ENCODE peak calls at places on chromosome X, in ten cellular contexts. O is frontal cortex, Y is progenitor cell of endocrine pancreas, X is NCI-H2107, K is dorsolateral prefrontal cortex, F is PC-3, U is RCC 7860, D is posterior vena cava, G is Right ventricle myocardium superior, R is left lung. C is an unnamed sample.

GRCh38 chrX:56763556-56764152 is 34.6 kb downstream of the NBDY start:
- DNase-seq in O (peak; percentile 52), X (no peak), G (no peak), K (peak; percentile 90), F (no peak), R (peak; percentile 80), Y (no peak), D (peak; percentile 88), U (no peak), C (no peak)

GRCh38 chrX:2697306-2697705 is 6.2 kb downstream of the CD99 start:
- DNase-seq in R (no peak), D (peak; percentile 49), Y (no peak), K (no peak), X (no peak), O (no peak), F (peak; percentile 59), U (no peak), G (no peak), C (no peak)

GRCh38 chrX:133880032-133880443 is 105.4 kb downstream of the GPC3 start:
- DNase-seq in D (no peak), X (peak; percentile 1), U (no peak), O (no peak), G (no peak), F (no peak), Y (no peak), K (no peak), R (no peak), C (no peak)

GRCh38 chrX:102546818-102547493 is 30.4 kb upstream of the TMSB15A start:
- DNase-seq in X (peak; percentile 12), G (no peak), K (peak; percentile 13), R (no peak), O (no peak), D (no peak), Y (no peak), U (no peak), F (no peak), C (peak; percentile 1)

GRCh38 chrX:130645955-130646583 is 244.3 kb downstream of the RBMX2 start:
- DNase-seq in G (peak; percentile 63), F (no peak), D (no peak), K (no peak), R (no peak), X (no peak), U (no peak), O (no peak), Y (no peak), C (no peak)

GRCh38 chrX:13891367-13892146 is 74.7 kb upstream of the GPM6B start:
- DNase-seq in G (no peak), O (peak; percentile 17), X (no peak), Y (no peak), D (no peak), U (no peak), K (peak; percentile 72), R (no peak), F (no peak), C (no peak)

GRCh38 chrX:19799319-19800182 is 87.8 kb downstream of the SH3KBP1 start:
- DNase-seq in U (no peak), X (peak; percentile 9), F (no peak), K (peak; percentile 11), D (no peak), Y (no peak), R (no peak), O (no peak), G (no peak), C (no peak)

GRCh38 chrX:17679261-17679660 is 58.0 kb upstream of the SCML1 start:
- DNase-seq in F (no peak), G (no peak), Y (no peak), U (no peak), K (no peak), R (no peak), O (no peak), X (no peak), D (no peak), C (no peak)

GRCh38 chrX:101764538-101764937 is 104.9 kb upstream of the ARMCX2 start:
- DNase-seq in K (no peak), R (no peak), F (no peak), D (no peak), X (no peak), Y (no peak), O (no peak), G (no peak), U (no peak), C (no peak)

C was measured in T-helper 1 cell.